ENCODE peak calls at places on chromosomes 16 and 17, in six cellular contexts. One of them, this sample, is unnamed.

GRCh38 chr17:49227436-49228261 is 2.9 kb downstream of the PHOSPHO1 start:
- DNase-seq in CD8-positive, alpha-beta T cell: peak
- DNase-seq in H9: peak
- DNase-seq in activated CD4-positive, alpha-beta T cell treated with anti-CD3 and anti-CD28 coated beads, Interleukin-2, amount 50 U/mL, for 48 hours: peak
- DNase-seq in HS-27A: peak
- DNase-seq in H54: peak
- DNase-seq in this sample: no peak

GRCh38 chr16:57808589-57808988 is 6.3 kb upstream of the KIFC3 start:
- DNase-seq in H9: no peak
- DNase-seq in H54: no peak
- DNase-seq in activated CD4-positive, alpha-beta T cell treated with anti-CD3 and anti-CD28 coated beads, Interleukin-2, amount 50 U/mL, for 48 hours: no peak
- DNase-seq in CD8-positive, alpha-beta T cell: no peak
- DNase-seq in HS-27A: no peak
- DNase-seq in this sample: no peak

GRCh38 chr17:77282524-77283515 is 142.1 kb downstream of the SEC14L1 start:
- DNase-seq in H9: peak
- DNase-seq in H54: peak
- DNase-seq in CD8-positive, alpha-beta T cell: no peak
- DNase-seq in activated CD4-positive, alpha-beta T cell treated with anti-CD3 and anti-CD28 coated beads, Interleukin-2, amount 50 U/mL, for 48 hours: peak
- DNase-seq in HS-27A: no peak
- DNase-seq in this sample: no peak

GRCh38 chr17:55536205-55536604 is 25.0 kb upstream of the SMIM36 start:
- DNase-seq in H9: no peak
- DNase-seq in CD8-positive, alpha-beta T cell: no peak
- DNase-seq in activated CD4-positive, alpha-beta T cell treated with anti-CD3 and anti-CD28 coated beads, Interleukin-2, amount 50 U/mL, for 48 hours: no peak
- DNase-seq in H54: no peak
- DNase-seq in HS-27A: no peak
- DNase-seq in this sample: no peak

GRCh38 chr16:67244387-67245188 is 2.7 kb downstream of the FHOD1 start:
- DNase-seq in activated CD4-positive, alpha-beta T cell treated with anti-CD3 and anti-CD28 coated beads, Interleukin-2, amount 50 U/mL, for 48 hours: peak
- DNase-seq in H54: peak
- DNase-seq in CD8-positive, alpha-beta T cell: peak
- DNase-seq in HS-27A: peak
- DNase-seq in H9: no peak
- DNase-seq in this sample: no peak

GRCh38 chr16:83397601-83398000 is 410.2 kb upstream of the HSBP1 start:
- DNase-seq in CD8-positive, alpha-beta T cell: no peak
- DNase-seq in HS-27A: no peak
- DNase-seq in activated CD4-positive, alpha-beta T cell treated with anti-CD3 and anti-CD28 coated beads, Interleukin-2, amount 50 U/mL, for 48 hours: no peak
- DNase-seq in H9: no peak
- DNase-seq in H54: no peak
- DNase-seq in this sample: no peak

GRCh38 chr17:10337136-10337535 is 35.7 kb downstream of the MYH13 start:
- DNase-seq in HS-27A: no peak
- DNase-seq in CD8-positive, alpha-beta T cell: no peak
- DNase-seq in H9: no peak
- DNase-seq in H54: no peak
- DNase-seq in activated CD4-positive, alpha-beta T cell treated with anti-CD3 and anti-CD28 coated beads, Interleukin-2, amount 50 U/mL, for 48 hours: no peak
- DNase-seq in this sample: no peak

GRCh38 chr17:42920106-42920900 is 19.7 kb downstream of the G6PC1 start:
- DNase-seq in H9: no peak
- DNase-seq in CD8-positive, alpha-beta T cell: no peak
- DNase-seq in HS-27A: no peak
- DNase-seq in H54: no peak
- DNase-seq in activated CD4-positive, alpha-beta T cell treated with anti-CD3 and anti-CD28 coated beads, Interleukin-2, amount 50 U/mL, for 48 hours: no peak
- DNase-seq in this sample: no peak

GRCh38 chr16:965487-965886 is 5.3 kb downstream of the LMF1 start:
- DNase-seq in H54: no peak
- DNase-seq in HS-27A: no peak
- DNase-seq in H9: no peak
- DNase-seq in activated CD4-positive, alpha-beta T cell treated with anti-CD3 and anti-CD28 coated beads, Interleukin-2, amount 50 U/mL, for 48 hours: no peak
- DNase-seq in CD8-positive, alpha-beta T cell: no peak
- DNase-seq in this sample: no peak

GRCh38 chr16:58454178-58454577 is 45.8 kb upstream of the NDRG4 start:
- DNase-seq in HS-27A: no peak
- DNase-seq in H54: no peak
- DNase-seq in activated CD4-positive, alpha-beta T cell treated with anti-CD3 and anti-CD28 coated beads, Interleukin-2, amount 50 U/mL, for 48 hours: no peak
- DNase-seq in CD8-positive, alpha-beta T cell: no peak
- DNase-seq in H9: no peak
- DNase-seq in this sample: no peak